ENCODE peak calls at places on chromosomes 4 and X, in six cellular contexts. One of them, this sample, is unnamed. For H3K4me1, the result is how much of the 10 kb centered on the place peaks cover.

GRCh38 chrX:17081969-17082368 is 135.5 kb downstream of the REPS2 start:
- DNase-seq in BE2C: no peak
- DNase-seq in IMR-90: no peak
- DNase-seq in ascending aorta: no peak
- DNase-seq in upper lobe of right lung: no peak
- DNase-seq in suprapubic skin: no peak
- DNase-seq in this sample: no peak

GRCh38 chrX:30864383-30864785 is 24.7 kb downstream of the TAB3 start:
- DNase-seq in ascending aorta: no peak
- DNase-seq in suprapubic skin: no peak
- DNase-seq in BE2C: no peak
- DNase-seq in IMR-90: no peak
- DNase-seq in upper lobe of right lung: no peak
- DNase-seq in this sample: no peak

GRCh38 chr4:41346306-41347061 is 89.8 kb downstream of the UCHL1 start:
- DNase-seq in upper lobe of right lung: no peak
- DNase-seq in suprapubic skin: no peak
- DNase-seq in BE2C: no peak
- DNase-seq in IMR-90: no peak
- DNase-seq in ascending aorta: no peak
- DNase-seq in this sample: no peak

GRCh38 chrX:49958727-49959126 is 36.3 kb downstream of the CLCN5 start:
- DNase-seq in IMR-90: no peak
- DNase-seq in BE2C: no peak
- DNase-seq in upper lobe of right lung: no peak
- DNase-seq in suprapubic skin: no peak
- DNase-seq in ascending aorta: no peak
- DNase-seq in this sample: no peak

GRCh38 chr4:38237139-38237538 is 276.9 kb downstream of the PTTG2 start:
- DNase-seq in IMR-90: peak
- DNase-seq in suprapubic skin: no peak
- DNase-seq in upper lobe of right lung: no peak
- DNase-seq in BE2C: no peak
- DNase-seq in ascending aorta: no peak
- DNase-seq in this sample: no peak

GRCh38 chr4:184453402-184454160 is 20.8 kb downstream of the IRF2 start:
- DNase-seq in IMR-90: peak
- DNase-seq in upper lobe of right lung: no peak
- DNase-seq in suprapubic skin: no peak
- DNase-seq in BE2C: no peak
- DNase-seq in ascending aorta: no peak
- DNase-seq in this sample: no peak

GRCh38 chr4:76384052-76384451 is 36.9 kb downstream of the CCDC158 start:
- DNase-seq in suprapubic skin: no peak
- DNase-seq in BE2C: no peak
- DNase-seq in IMR-90: no peak
- DNase-seq in ascending aorta: no peak
- DNase-seq in upper lobe of right lung: no peak
- DNase-seq in this sample: no peak

GRCh38 chrX:123803331-123803983 is 56.4 kb upstream of the XIAP start:
- DNase-seq in upper lobe of right lung: no peak
- DNase-seq in BE2C: peak
- DNase-seq in ascending aorta: no peak
- DNase-seq in suprapubic skin: no peak
- DNase-seq in IMR-90: peak
- DNase-seq in this sample: no peak

GRCh38 chrX:150968862-150969720 is 14.0 kb upstream of the HMGB3 start:
- DNase-seq in upper lobe of right lung: no peak
- DNase-seq in IMR-90: no peak
- DNase-seq in BE2C: no peak
- DNase-seq in suprapubic skin: no peak
- DNase-seq in ascending aorta: no peak
- DNase-seq in this sample: no peak

GRCh38 chr4:118154643-118155042 is 120.4 kb downstream of the NDST3 start:
- DNase-seq in upper lobe of right lung: no peak
- DNase-seq in IMR-90: peak
- DNase-seq in ascending aorta: no peak
- DNase-seq in BE2C: no peak
- DNase-seq in suprapubic skin: no peak
- DNase-seq in this sample: no peak

GRCh38 chrX:12610079-12610478 is 181.1 kb upstream of the PRPS2 start:
- DNase-seq in ascending aorta: no peak
- DNase-seq in suprapubic skin: no peak
- DNase-seq in upper lobe of right lung: no peak
- DNase-seq in BE2C: no peak
- DNase-seq in IMR-90: peak
- DNase-seq in this sample: no peak

GRCh38 chrX:23736030-23736429 is 7.0 kb downstream of the ACOT9 start:
- DNase-seq in ascending aorta: no peak
- DNase-seq in BE2C: no peak
- DNase-seq in suprapubic skin: no peak
- DNase-seq in IMR-90: no peak
- DNase-seq in upper lobe of right lung: no peak
- DNase-seq in this sample: no peak

GRCh38 chr4:97531351-97531750 is 611.9 kb downstream of the STPG2 start:
- DNase-seq in BE2C: no peak
- DNase-seq in upper lobe of right lung: no peak
- DNase-seq in ascending aorta: no peak
- DNase-seq in suprapubic skin: no peak
- DNase-seq in IMR-90: no peak
- DNase-seq in this sample: no peak

GRCh38 chrX:10041383-10041782 is 74.2 kb downstream of the CLDN34 start:
- DNase-seq in suprapubic skin: no peak
- DNase-seq in IMR-90: peak
- DNase-seq in ascending aorta: no peak
- DNase-seq in BE2C: no peak
- DNase-seq in upper lobe of right lung: no peak
- DNase-seq in this sample: no peak

GRCh38 chrX:8424941-8425340 is 39.7 kb upstream of the VCX3B start:
- DNase-seq in suprapubic skin: no peak
- DNase-seq in BE2C: no peak
- DNase-seq in IMR-90: no peak
- DNase-seq in ascending aorta: no peak
- DNase-seq in upper lobe of right lung: no peak
- DNase-seq in this sample: no peak

GRCh38 chrX:148878371-148878770 is 378.0 kb downstream of the AFF2 start:
- DNase-seq in suprapubic skin: no peak
- DNase-seq in BE2C: no peak
- DNase-seq in ascending aorta: no peak
- DNase-seq in upper lobe of right lung: no peak
- DNase-seq in IMR-90: peak
- DNase-seq in this sample: no peak

GRCh38 chr4:141058739-141059507 is 74.3 kb downstream of the RNF150 start:
- DNase-seq in suprapubic skin: no peak
- DNase-seq in IMR-90: peak
- DNase-seq in upper lobe of right lung: no peak
- DNase-seq in ascending aorta: no peak
- DNase-seq in BE2C: no peak
- DNase-seq in this sample: no peak

GRCh38 chrX:10326578-10326977 is 169.8 kb downstream of the CLCN4 start:
- DNase-seq in IMR-90: peak
- DNase-seq in BE2C: peak
- DNase-seq in ascending aorta: no peak
- DNase-seq in suprapubic skin: no peak
- DNase-seq in upper lobe of right lung: no peak
- DNase-seq in this sample: no peak

GRCh38 chr4:139509727-139510410 is 46.1 kb downstream of the SETD7 start:
- DNase-seq in ascending aorta: no peak
- DNase-seq in IMR-90: no peak
- DNase-seq in upper lobe of right lung: no peak
- DNase-seq in BE2C: no peak
- DNase-seq in suprapubic skin: no peak
- DNase-seq in this sample: no peak

GRCh38 chr4:121822796-121823504 is 733 bp downstream of the CCNA2 start:
- DNase-seq in upper lobe of right lung: no peak
- DNase-seq in ascending aorta: no peak
- DNase-seq in suprapubic skin: no peak
- DNase-seq in IMR-90: no peak
- DNase-seq in BE2C: peak
- DNase-seq in this sample: no peak

GRCh38 chr4:3123201-3123671 is 48.8 kb downstream of the HTT start:
- DNase-seq in ascending aorta: no peak
- DNase-seq in IMR-90: peak
- DNase-seq in upper lobe of right lung: no peak
- DNase-seq in suprapubic skin: no peak
- DNase-seq in BE2C: no peak
- DNase-seq in this sample: no peak

GRCh38 chr4:1531683-1532548 is 125.7 kb upstream of the NKX1-1 start:
- DNase-seq in IMR-90: no peak
- DNase-seq in BE2C: no peak
- DNase-seq in upper lobe of right lung: no peak
- DNase-seq in suprapubic skin: no peak
- DNase-seq in ascending aorta: no peak
- DNase-seq in this sample: no peak

GRCh38 chr4:153036931-153037330 is 100.8 kb downstream of the FHDC1 start:
- DNase-seq in ascending aorta: no peak
- DNase-seq in IMR-90: no peak
- DNase-seq in upper lobe of right lung: no peak
- DNase-seq in BE2C: no peak
- DNase-seq in suprapubic skin: no peak
- DNase-seq in this sample: no peak

GRCh38 chr4:25182941-25183340 is 22.7 kb upstream of the SEPSECS start:
- DNase-seq in BE2C: no peak
- DNase-seq in suprapubic skin: no peak
- DNase-seq in ascending aorta: no peak
- DNase-seq in upper lobe of right lung: no peak
- DNase-seq in IMR-90: no peak
- DNase-seq in this sample: no peak

GRCh38 chr4:26397086-26397485 is 76.3 kb downstream of the RBPJ start:
- DNase-seq in IMR-90: no peak
- DNase-seq in suprapubic skin: no peak
- DNase-seq in ascending aorta: no peak
- DNase-seq in BE2C: no peak
- DNase-seq in upper lobe of right lung: no peak
- DNase-seq in this sample: no peak

GRCh38 chr4:26402458-26402857 is 81.6 kb downstream of the RBPJ start:
- DNase-seq in suprapubic skin: no peak
- DNase-seq in upper lobe of right lung: no peak
- DNase-seq in IMR-90: no peak
- DNase-seq in BE2C: no peak
- DNase-seq in ascending aorta: no peak
- DNase-seq in this sample: no peak

GRCh38 chr4:26404597-26405323 is 83.9 kb downstream of the RBPJ start:
- DNase-seq in BE2C: no peak
- DNase-seq in ascending aorta: no peak
- DNase-seq in suprapubic skin: no peak
- DNase-seq in IMR-90: no peak
- DNase-seq in upper lobe of right lung: no peak
- DNase-seq in this sample: no peak

GRCh38 chr4:26400140-26400539 is 79.3 kb downstream of the RBPJ start:
- DNase-seq in IMR-90: no peak
- DNase-seq in BE2C: no peak
- DNase-seq in upper lobe of right lung: no peak
- DNase-seq in suprapubic skin: no peak
- DNase-seq in ascending aorta: no peak
- DNase-seq in this sample: no peak
- H3K4me1 ChIP-seq in IMR-90: under half
- H3K4me1 ChIP-seq in BE2C: under half
- H3K4me1 ChIP-seq in upper lobe of right lung: under half
- H3K4me1 ChIP-seq in suprapubic skin: under half
- H3K4me1 ChIP-seq in ascending aorta: under half
- H3K4me1 ChIP-seq in this sample: under half

GRCh38 chr4:109912706-109913621 is at the start of gene EGF:
- DNase-seq in IMR-90: peak
- DNase-seq in BE2C: no peak
- DNase-seq in upper lobe of right lung: no peak
- DNase-seq in ascending aorta: no peak
- DNase-seq in suprapubic skin: no peak
- DNase-seq in this sample: no peak

GRCh38 chr4:109915385-109916002 is 2.8 kb downstream of the EGF start:
- DNase-seq in ascending aorta: no peak
- DNase-seq in upper lobe of right lung: no peak
- DNase-seq in IMR-90: no peak
- DNase-seq in suprapubic skin: no peak
- DNase-seq in BE2C: no peak
- DNase-seq in this sample: no peak

GRCh38 chr4:109914356-109914755 is 1.7 kb downstream of the EGF start:
- DNase-seq in upper lobe of right lung: no peak
- DNase-seq in IMR-90: no peak
- DNase-seq in BE2C: no peak
- DNase-seq in suprapubic skin: no peak
- DNase-seq in ascending aorta: no peak
- DNase-seq in this sample: no peak

GRCh38 chr4:109913842-109914241 is 1.2 kb downstream of the EGF start:
- DNase-seq in ascending aorta: no peak
- DNase-seq in upper lobe of right lung: no peak
- DNase-seq in IMR-90: no peak
- DNase-seq in BE2C: no peak
- DNase-seq in suprapubic skin: no peak
- DNase-seq in this sample: no peak

GRCh38 chr4:109916003-109916399 is 3.3 kb downstream of the EGF start:
- DNase-seq in suprapubic skin: no peak
- DNase-seq in IMR-90: no peak
- DNase-seq in upper lobe of right lung: no peak
- DNase-seq in BE2C: no peak
- DNase-seq in ascending aorta: no peak
- DNase-seq in this sample: no peak
- H3K4me3 ChIP-seq in suprapubic skin: no peak
- H3K4me3 ChIP-seq in IMR-90: no peak
- H3K4me3 ChIP-seq in upper lobe of right lung: no peak
- H3K4me3 ChIP-seq in BE2C: no peak
- H3K4me3 ChIP-seq in ascending aorta: no peak
- H3K4me3 ChIP-seq in this sample: no peak

GRCh38 chr4:105715692-105716278 is 7.2 kb downstream of the GSTCD start:
- DNase-seq in BE2C: no peak
- DNase-seq in ascending aorta: no peak
- DNase-seq in upper lobe of right lung: no peak
- DNase-seq in suprapubic skin: no peak
- DNase-seq in IMR-90: peak
- DNase-seq in this sample: no peak
- TF ChIP-seq CTCF in BE2C: peak
- TF ChIP-seq CTCF in ascending aorta: peak
- TF ChIP-seq CTCF in upper lobe of right lung: peak
- TF ChIP-seq CTCF in suprapubic skin: peak
- TF ChIP-seq CTCF in IMR-90: peak
- TF ChIP-seq CTCF in this sample: peak

GRCh38 chr4:159267023-159267939 is 164.4 kb downstream of the RAPGEF2 start:
- DNase-seq in ascending aorta: no peak
- DNase-seq in upper lobe of right lung: no peak
- DNase-seq in BE2C: peak
- DNase-seq in suprapubic skin: no peak
- DNase-seq in IMR-90: peak
- DNase-seq in this sample: no peak

GRCh38 chr4:159269143-159269542 is 166.3 kb downstream of the RAPGEF2 start:
- DNase-seq in suprapubic skin: no peak
- DNase-seq in BE2C: peak
- DNase-seq in upper lobe of right lung: no peak
- DNase-seq in ascending aorta: no peak
- DNase-seq in IMR-90: no peak
- DNase-seq in this sample: no peak

GRCh38 chr4:159269956-159270355 is 167.1 kb downstream of the RAPGEF2 start:
- DNase-seq in IMR-90: no peak
- DNase-seq in ascending aorta: no peak
- DNase-seq in upper lobe of right lung: no peak
- DNase-seq in suprapubic skin: no peak
- DNase-seq in BE2C: no peak
- DNase-seq in this sample: no peak

GRCh38 chr4:159267940-159268327 is 165.1 kb downstream of the RAPGEF2 start:
- DNase-seq in ascending aorta: no peak
- DNase-seq in BE2C: no peak
- DNase-seq in IMR-90: no peak
- DNase-seq in suprapubic skin: no peak
- DNase-seq in upper lobe of right lung: no peak
- DNase-seq in this sample: no peak

GRCh38 chr4:159268607-159269006 is 165.7 kb downstream of the RAPGEF2 start:
- DNase-seq in BE2C: no peak
- DNase-seq in IMR-90: no peak
- DNase-seq in ascending aorta: no peak
- DNase-seq in suprapubic skin: no peak
- DNase-seq in upper lobe of right lung: no peak
- DNase-seq in this sample: no peak
- H3K4me1 ChIP-seq in BE2C: under half
- H3K4me1 ChIP-seq in IMR-90: under half
- H3K4me1 ChIP-seq in ascending aorta: under half
- H3K4me1 ChIP-seq in suprapubic skin: under half
- H3K4me1 ChIP-seq in upper lobe of right lung: under half
- H3K4me1 ChIP-seq in this sample: under half

This sample was measured in esophagus squamous epithelium.